ENCODE peak calls at places on chromosomes 2 and 18, in six cellular contexts. One of them, this sample, is unnamed. For H3K9me3, the result is how much of the 10 kb centered on the place peaks cover.

GRCh38 chr2:241774419-241775222 is 2.0 kb upstream of the GAL3ST2 start:
- DNase-seq in Panc1: no peak
- DNase-seq in SJCRH30: peak
- DNase-seq in adipocyte: peak
- DNase-seq in uterus: no peak
- DNase-seq in fibroblast of lung: peak
- DNase-seq in this sample: peak

GRCh38 chr2:85655961-85656403 is 12.0 kb downstream of the SFTPB start:
- DNase-seq in Panc1: no peak
- DNase-seq in uterus: no peak
- DNase-seq in adipocyte: peak
- DNase-seq in fibroblast of lung: no peak
- DNase-seq in SJCRH30: no peak
- DNase-seq in this sample: no peak

GRCh38 chr2:190093793-190094192 is 31.3 kb upstream of the MSTN start:
- DNase-seq in Panc1: no peak
- DNase-seq in uterus: peak
- DNase-seq in SJCRH30: peak
- DNase-seq in adipocyte: peak
- DNase-seq in fibroblast of lung: peak
- DNase-seq in this sample: peak

GRCh38 chr2:128069769-128070168 is 21.2 kb upstream of the UGGT1 start:
- DNase-seq in fibroblast of lung: peak
- DNase-seq in Panc1: no peak
- DNase-seq in SJCRH30: no peak
- DNase-seq in adipocyte: no peak
- DNase-seq in uterus: no peak
- DNase-seq in this sample: peak

GRCh38 chr18:23453657-23454011 is 547 bp downstream of the RIOK3 start:
- DNase-seq in uterus: no peak
- DNase-seq in fibroblast of lung: peak
- DNase-seq in adipocyte: peak
- DNase-seq in SJCRH30: no peak
- DNase-seq in Panc1: no peak
- DNase-seq in this sample: no peak

GRCh38 chr18:72799106-72799505 is 68.7 kb downstream of the NETO1 start:
- DNase-seq in uterus: no peak
- DNase-seq in SJCRH30: no peak
- DNase-seq in adipocyte: peak
- DNase-seq in Panc1: no peak
- DNase-seq in fibroblast of lung: no peak
- DNase-seq in this sample: no peak

GRCh38 chr2:29528891-29529520 is 392.4 kb downstream of the ALK start:
- DNase-seq in SJCRH30: peak
- DNase-seq in adipocyte: peak
- DNase-seq in uterus: no peak
- DNase-seq in Panc1: no peak
- DNase-seq in fibroblast of lung: peak
- DNase-seq in this sample: peak

GRCh38 chr18:32284284-32284683 is 94.4 kb downstream of the MEP1B start:
- DNase-seq in SJCRH30: no peak
- DNase-seq in fibroblast of lung: no peak
- DNase-seq in adipocyte: no peak
- DNase-seq in uterus: no peak
- DNase-seq in Panc1: no peak
- DNase-seq in this sample: no peak

GRCh38 chr2:136008205-136008865 is 22.9 kb upstream of the DARS1 start:
- DNase-seq in Panc1: no peak
- DNase-seq in uterus: peak
- DNase-seq in adipocyte: no peak
- DNase-seq in fibroblast of lung: no peak
- DNase-seq in SJCRH30: no peak
- DNase-seq in this sample: no peak

GRCh38 chr2:204468689-204469429 is 76.4 kb upstream of the PARD3B start:
- DNase-seq in Panc1: no peak
- DNase-seq in fibroblast of lung: peak
- DNase-seq in SJCRH30: no peak
- DNase-seq in uterus: no peak
- DNase-seq in adipocyte: peak
- DNase-seq in this sample: no peak

GRCh38 chr2:88254437-88255081 is 84.4 kb downstream of the THNSL2 start:
- DNase-seq in fibroblast of lung: no peak
- DNase-seq in Panc1: no peak
- DNase-seq in uterus: no peak
- DNase-seq in SJCRH30: no peak
- DNase-seq in adipocyte: no peak
- DNase-seq in this sample: no peak

GRCh38 chr2:216830346-216830745 is 29.5 kb downstream of the TNP1 start:
- DNase-seq in SJCRH30: no peak
- DNase-seq in fibroblast of lung: no peak
- DNase-seq in uterus: no peak
- DNase-seq in Panc1: no peak
- DNase-seq in adipocyte: no peak
- DNase-seq in this sample: no peak

GRCh38 chr18:47100214-47100831 is 50.0 kb downstream of the HDHD2 start:
- DNase-seq in Panc1: peak
- DNase-seq in uterus: peak
- DNase-seq in SJCRH30: peak
- DNase-seq in adipocyte: peak
- DNase-seq in fibroblast of lung: peak
- DNase-seq in this sample: peak

GRCh38 chr18:45014047-45014501 is 333.4 kb downstream of the SETBP1 start:
- DNase-seq in fibroblast of lung: peak
- DNase-seq in uterus: peak
- DNase-seq in adipocyte: peak
- DNase-seq in Panc1: no peak
- DNase-seq in SJCRH30: peak
- DNase-seq in this sample: no peak

GRCh38 chr2:25215948-25216679 is 47.7 kb upstream of the POMC start:
- DNase-seq in adipocyte: peak
- DNase-seq in SJCRH30: no peak
- DNase-seq in Panc1: no peak
- DNase-seq in fibroblast of lung: peak
- DNase-seq in uterus: peak
- DNase-seq in this sample: peak

GRCh38 chr18:77203071-77203470 is 46.6 kb upstream of the GALR1 start:
- DNase-seq in uterus: no peak
- DNase-seq in Panc1: no peak
- DNase-seq in fibroblast of lung: no peak
- DNase-seq in SJCRH30: peak
- DNase-seq in adipocyte: peak
- DNase-seq in this sample: no peak

GRCh38 chr2:15988724-15989123 is 48.4 kb downstream of the MYCN start:
- DNase-seq in Panc1: no peak
- DNase-seq in fibroblast of lung: no peak
- DNase-seq in SJCRH30: no peak
- DNase-seq in uterus: no peak
- DNase-seq in adipocyte: no peak
- DNase-seq in this sample: no peak

GRCh38 chr18:59691046-59691395 is 6.2 kb downstream of the CCBE1 start:
- DNase-seq in adipocyte: peak
- DNase-seq in fibroblast of lung: peak
- DNase-seq in Panc1: peak
- DNase-seq in uterus: no peak
- DNase-seq in SJCRH30: no peak
- DNase-seq in this sample: no peak

GRCh38 chr2:166895243-166895642 is 7.0 kb downstream of the XIRP2 start:
- DNase-seq in Panc1: no peak
- DNase-seq in uterus: no peak
- DNase-seq in fibroblast of lung: no peak
- DNase-seq in SJCRH30: no peak
- DNase-seq in adipocyte: no peak
- DNase-seq in this sample: no peak

GRCh38 chr2:226080323-226080722 is 680.8 kb downstream of the NYAP2 start:
- DNase-seq in adipocyte: peak
- DNase-seq in SJCRH30: no peak
- DNase-seq in uterus: no peak
- DNase-seq in fibroblast of lung: peak
- DNase-seq in Panc1: no peak
- DNase-seq in this sample: no peak

GRCh38 chr2:119746836-119747235 is 12.9 kb upstream of the PTPN4 start:
- DNase-seq in Panc1: no peak
- DNase-seq in SJCRH30: no peak
- DNase-seq in adipocyte: no peak
- DNase-seq in fibroblast of lung: no peak
- DNase-seq in uterus: no peak
- DNase-seq in this sample: peak

GRCh38 chr2:19868705-19869550 is 32.9 kb downstream of the TTC32 start:
- DNase-seq in SJCRH30: no peak
- DNase-seq in uterus: peak
- DNase-seq in Panc1: no peak
- DNase-seq in fibroblast of lung: peak
- DNase-seq in adipocyte: peak
- DNase-seq in this sample: peak

GRCh38 chr2:127526940-127527804 is 883 bp upstream of the IWS1 start:
- DNase-seq in fibroblast of lung: no peak
- DNase-seq in SJCRH30: peak
- DNase-seq in Panc1: peak
- DNase-seq in adipocyte: no peak
- DNase-seq in uterus: no peak
- DNase-seq in this sample: no peak

GRCh38 chr2:72864500-72864899 is 22.7 kb upstream of the SPR start:
- DNase-seq in uterus: no peak
- DNase-seq in adipocyte: peak
- DNase-seq in Panc1: no peak
- DNase-seq in SJCRH30: no peak
- DNase-seq in fibroblast of lung: peak
- DNase-seq in this sample: no peak

GRCh38 chr2:160582481-160583161 is 89.0 kb upstream of the RBMS1 start:
- DNase-seq in adipocyte: peak
- DNase-seq in SJCRH30: peak
- DNase-seq in uterus: peak
- DNase-seq in fibroblast of lung: peak
- DNase-seq in Panc1: no peak
- DNase-seq in this sample: no peak

GRCh38 chr2:230898661-230899091 is 26.4 kb downstream of the GPR55 start:
- DNase-seq in Panc1: no peak
- DNase-seq in SJCRH30: no peak
- DNase-seq in fibroblast of lung: no peak
- DNase-seq in adipocyte: no peak
- DNase-seq in uterus: peak
- DNase-seq in this sample: no peak

GRCh38 chr2:109260886-109261700 is 132.1 kb downstream of the SH3RF3 start:
- DNase-seq in SJCRH30: peak
- DNase-seq in Panc1: no peak
- DNase-seq in adipocyte: no peak
- DNase-seq in fibroblast of lung: no peak
- DNase-seq in uterus: no peak
- DNase-seq in this sample: no peak

GRCh38 chr2:44444881-44445280 is 83.1 kb downstream of the CAMKMT start:
- DNase-seq in uterus: no peak
- DNase-seq in adipocyte: no peak
- DNase-seq in Panc1: no peak
- DNase-seq in SJCRH30: no peak
- DNase-seq in fibroblast of lung: no peak
- DNase-seq in this sample: no peak

GRCh38 chr2:240465765-240466578 is 30.5 kb downstream of the GPC1 start:
- DNase-seq in Panc1: no peak
- DNase-seq in uterus: peak
- DNase-seq in adipocyte: no peak
- DNase-seq in fibroblast of lung: no peak
- DNase-seq in SJCRH30: no peak
- DNase-seq in this sample: peak

GRCh38 chr2:112493858-112494648 is 12.1 kb downstream of the TTL start:
- DNase-seq in fibroblast of lung: peak
- DNase-seq in SJCRH30: peak
- DNase-seq in uterus: no peak
- DNase-seq in adipocyte: peak
- DNase-seq in Panc1: no peak
- DNase-seq in this sample: peak

GRCh38 chr2:52765735-52766134 is 1001.9 kb upstream of the CHAC2 start:
- DNase-seq in adipocyte: no peak
- DNase-seq in fibroblast of lung: no peak
- DNase-seq in uterus: no peak
- DNase-seq in Panc1: no peak
- DNase-seq in SJCRH30: peak
- DNase-seq in this sample: no peak

GRCh38 chr18:13684546-13684945 is 41.8 kb downstream of the FAM210A start:
- DNase-seq in adipocyte: no peak
- DNase-seq in Panc1: no peak
- DNase-seq in uterus: no peak
- DNase-seq in SJCRH30: no peak
- DNase-seq in fibroblast of lung: no peak
- DNase-seq in this sample: no peak
- H3K9me3 ChIP-seq in adipocyte: under half
- H3K9me3 ChIP-seq in Panc1: under half
- H3K9me3 ChIP-seq in uterus: under half
- H3K9me3 ChIP-seq in SJCRH30: under half
- H3K9me3 ChIP-seq in fibroblast of lung: under half
- H3K9me3 ChIP-seq in this sample: under half

DNA sequence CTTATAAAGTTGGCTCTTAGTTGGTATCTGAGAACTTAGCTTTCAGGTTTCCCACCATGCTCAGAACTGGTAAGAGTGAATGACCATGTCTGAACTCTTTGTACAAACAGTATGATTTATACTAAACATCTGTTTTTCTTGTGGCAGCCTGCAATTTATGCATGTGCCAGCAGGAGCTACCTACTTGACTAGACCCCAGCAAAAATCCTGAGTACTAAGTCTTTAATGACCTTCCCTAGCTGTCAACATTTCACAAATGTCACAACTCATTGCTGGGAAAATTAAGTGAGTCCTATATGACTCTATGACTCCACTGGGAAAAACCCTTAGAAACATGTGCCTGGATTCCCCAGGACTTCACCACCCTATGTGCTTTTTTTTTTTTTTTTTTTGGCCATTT is 1225.8 kb downstream of the SUCLG1 start:
- DNase-seq in fibroblast of lung: no peak
- DNase-seq in SJCRH30: peak
- DNase-seq in uterus: no peak
- DNase-seq in Panc1: no peak
- DNase-seq in adipocyte: no peak
- DNase-seq in this sample: no peak
- H3K9me3 ChIP-seq in fibroblast of lung: under half
- H3K9me3 ChIP-seq in SJCRH30: under half
- H3K9me3 ChIP-seq in uterus: under half
- H3K9me3 ChIP-seq in Panc1: under half
- H3K9me3 ChIP-seq in adipocyte: under half
- H3K9me3 ChIP-seq in this sample: under half

GRCh38 chr18:14935210-14935609 is 187.2 kb downstream of the ANKRD30B start:
- DNase-seq in SJCRH30: no peak
- DNase-seq in uterus: no peak
- DNase-seq in fibroblast of lung: no peak
- DNase-seq in Panc1: no peak
- DNase-seq in adipocyte: no peak
- DNase-seq in this sample: no peak
- H3K9me3 ChIP-seq in SJCRH30: under half
- H3K9me3 ChIP-seq in uterus: under half
- H3K9me3 ChIP-seq in fibroblast of lung: under half
- H3K9me3 ChIP-seq in Panc1: under half
- H3K9me3 ChIP-seq in adipocyte: under half
- H3K9me3 ChIP-seq in this sample: under half

DNA sequence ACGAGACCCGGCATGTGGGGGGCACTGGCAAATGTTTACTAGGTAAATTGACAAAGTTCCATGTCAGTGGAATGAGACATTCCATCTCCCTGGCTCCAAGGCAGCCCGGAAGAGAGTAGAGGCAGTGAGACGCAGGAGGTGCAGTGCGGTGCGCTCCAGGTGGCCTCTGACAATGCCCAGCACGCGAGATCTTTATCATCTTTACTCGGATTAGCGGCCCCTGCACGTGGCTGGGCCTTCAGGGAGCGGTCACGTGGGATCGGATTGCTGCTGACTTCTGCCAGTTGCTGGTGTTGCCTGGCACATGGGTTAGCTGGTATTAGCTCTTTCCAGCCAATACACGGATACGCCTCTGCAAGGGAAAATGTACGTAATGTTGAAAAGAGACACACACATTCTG is 151.2 kb upstream of the ALKAL2 start:
- DNase-seq in fibroblast of lung: no peak
- DNase-seq in SJCRH30: no peak
- DNase-seq in adipocyte: no peak
- DNase-seq in Panc1: no peak
- DNase-seq in uterus: no peak
- DNase-seq in this sample: no peak
- H3K9me3 ChIP-seq in fibroblast of lung: under half
- H3K9me3 ChIP-seq in SJCRH30: under half
- H3K9me3 ChIP-seq in adipocyte: under half
- H3K9me3 ChIP-seq in Panc1: under half
- H3K9me3 ChIP-seq in uterus: under half
- H3K9me3 ChIP-seq in this sample: under half